ENCODE peak calls at places on chromosomes 6 and 20, in five cellular contexts. X is body of pancreas, K is thyroid gland, F is A549, U is NB4. O is an unnamed sample.

GRCh38 chr20:19952392-19952791 is 64.8 kb upstream of the NAA20 start:
- DNase-seq in U (no peak), F (no peak), K (no peak), X (no peak), O (no peak)

GRCh38 chr6:155313602-155314091 is 637 bp downstream of the TFB1M start:
- DNase-seq in F (peak), X (peak), U (peak), K (no peak), O (peak)

GRCh38 chr20:61901421-61902212 is 164.1 kb downstream of the TAF4 start:
- DNase-seq in U (peak), K (no peak), X (no peak), F (no peak), O (no peak)

GRCh38 chr6:152273638-152274037 is 363.5 kb downstream of the SYNE1 start:
- DNase-seq in F (no peak), X (peak), U (no peak), K (no peak), O (no peak)

GRCh38 chr20:25077610-25078169 is 4.3 kb downstream of the VSX1 start:
- DNase-seq in K (no peak), X (no peak), U (peak), F (peak), O (no peak)

GRCh38 chr6:65112435-65112834 is 594.6 kb downstream of the EYS start:
- DNase-seq in K (no peak), X (no peak), F (no peak), U (no peak), O (no peak)

GRCh38 chr6:167141667-167142432 is 15.9 kb downstream of the GPR31 start:
- DNase-seq in F (peak), U (peak), X (peak), K (peak), O (peak)

GRCh38 chr6:157831424-157832249 is 8.6 kb downstream of the SNX9 start:
- DNase-seq in K (no peak), U (no peak), F (no peak), X (no peak), O (no peak)

GRCh38 chr20:32474967-32475819 is 109.9 kb downstream of the NOL4L start:
- DNase-seq in K (peak), X (peak), U (no peak), F (peak), O (peak)

GRCh38 chr6:40413231-40413755 is 173.9 kb downstream of the LRFN2 start:
- DNase-seq in F (no peak), K (no peak), X (no peak), U (no peak), O (no peak)

GRCh38 chr6:40604082-40604481 is 16.9 kb upstream of the LRFN2 start:
- DNase-seq in X (no peak), K (no peak), U (no peak), F (no peak), O (no peak)

DNA sequence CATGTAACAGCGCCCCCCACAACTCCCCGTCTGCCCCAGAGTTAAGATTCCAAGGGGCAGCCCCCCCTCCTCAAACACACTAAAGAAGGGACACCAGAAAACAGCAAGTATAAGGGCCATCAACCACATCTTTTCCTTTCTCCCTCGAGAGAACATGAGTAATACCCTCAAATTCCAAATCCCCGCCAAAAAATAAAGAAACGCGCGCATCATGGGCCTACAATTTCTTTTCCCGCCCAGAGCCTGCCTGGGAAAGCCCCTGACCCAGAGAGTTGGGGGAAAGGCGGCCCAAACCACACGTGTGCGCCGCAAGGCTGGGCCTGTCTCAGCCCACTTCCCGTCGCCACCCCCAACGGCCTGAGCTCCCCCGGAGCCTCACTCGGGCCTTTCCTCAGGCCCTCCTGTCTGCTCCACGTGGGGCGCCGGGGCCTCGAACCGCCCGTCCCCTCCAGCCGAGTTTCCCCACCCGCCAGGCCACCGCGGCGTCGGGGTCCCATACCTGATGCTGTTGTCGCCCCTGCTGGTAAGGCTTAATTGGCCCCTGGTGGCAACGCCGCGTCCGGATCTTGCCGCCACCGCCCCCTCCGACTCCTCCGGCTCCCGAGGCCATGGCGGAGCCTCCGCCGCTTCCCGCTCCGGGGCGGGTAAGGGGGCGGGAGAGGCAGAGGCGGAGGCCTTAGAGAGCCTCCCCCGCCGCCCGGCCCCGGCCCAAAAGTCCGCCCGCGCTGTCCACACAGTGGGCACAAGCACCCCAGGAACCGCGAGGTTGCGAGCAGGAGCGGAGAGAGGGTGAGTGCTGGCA is 746 bp downstream of the NUP153 start:
- DNase-seq in F (peak), U (peak), X (peak), K (peak), O (peak)
- TF ChIP-seq POLR2A in F (no peak), U (peak), X (no peak), K (no peak), O (no peak)

DNA sequence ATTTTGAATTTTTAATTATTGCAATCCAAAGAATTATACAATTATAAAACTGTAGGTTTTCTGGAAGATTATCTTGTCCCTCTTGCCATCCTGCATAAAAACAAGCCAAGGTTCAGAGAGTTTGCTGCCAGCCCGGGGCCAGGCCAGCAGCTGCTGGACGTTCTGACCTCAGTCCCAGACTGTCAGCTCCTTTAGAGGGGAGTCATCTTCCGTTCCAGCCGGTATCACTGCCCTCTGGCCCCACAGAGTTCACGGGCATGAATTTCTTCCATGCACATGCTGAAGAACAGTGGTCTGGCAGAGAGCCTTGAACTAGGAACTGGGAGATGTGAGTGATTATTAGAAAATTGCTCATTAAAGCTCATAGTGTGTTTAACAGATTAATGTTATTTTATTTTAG is 130.4 kb upstream of the QKI start:
- DNase-seq in U (no peak), K (no peak), X (no peak), F (no peak), O (no peak)
- TF ChIP-seq POLR2A in U (no peak), K (no peak), X (no peak), F (no peak), O (no peak)

DNA sequence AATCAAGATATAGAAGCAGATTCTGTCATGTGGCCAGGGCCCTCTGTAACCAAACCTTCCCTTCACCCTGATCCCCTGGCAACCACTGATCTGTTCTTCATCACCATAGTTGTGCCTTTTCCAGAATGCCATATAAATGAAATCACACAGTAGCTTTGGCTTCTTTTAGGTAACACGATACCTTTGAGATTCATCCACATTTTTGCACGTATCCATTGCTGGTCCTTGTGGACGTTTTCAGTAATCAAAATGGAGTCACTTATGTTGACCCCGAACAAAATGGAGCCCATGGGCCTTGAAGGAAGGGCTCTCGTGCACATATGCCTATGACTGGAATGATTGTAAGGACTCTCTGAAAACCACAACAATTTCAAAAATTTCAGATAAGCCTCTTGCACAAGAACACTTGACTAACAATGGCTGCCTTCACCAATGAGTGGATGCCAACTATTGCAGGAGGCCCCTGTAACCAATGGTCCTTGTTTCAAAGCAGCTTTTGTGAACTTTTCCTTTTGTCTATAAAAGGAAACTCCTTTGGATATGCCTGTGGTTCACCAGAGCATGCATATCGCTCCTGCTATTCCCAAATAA is 84.3 kb upstream of the RALY start:
- DNase-seq in F (peak), U (peak), K (peak), X (no peak), O (no peak)
- TF ChIP-seq POLR2A in F (no peak), U (no peak), K (no peak), X (no peak), O (no peak)

GRCh38 chr20:637559-637958 is 15.4 kb downstream of the SRXN1 start:
- DNase-seq in K (no peak), X (no peak), U (no peak), F (no peak), O (no peak)

GRCh38 chr20:642398-643174 is 10.4 kb downstream of the SRXN1 start:
- DNase-seq in F (no peak), U (no peak), K (peak), X (peak), O (peak)

GRCh38 chr20:641516-641913 is 11.5 kb downstream of the SRXN1 start:
- DNase-seq in X (no peak), K (no peak), U (no peak), F (peak), O (no peak)

GRCh38 chr20:638579-638978 is 14.4 kb downstream of the SRXN1 start:
- DNase-seq in X (no peak), U (no peak), F (no peak), K (no peak), O (no peak)

DNA sequence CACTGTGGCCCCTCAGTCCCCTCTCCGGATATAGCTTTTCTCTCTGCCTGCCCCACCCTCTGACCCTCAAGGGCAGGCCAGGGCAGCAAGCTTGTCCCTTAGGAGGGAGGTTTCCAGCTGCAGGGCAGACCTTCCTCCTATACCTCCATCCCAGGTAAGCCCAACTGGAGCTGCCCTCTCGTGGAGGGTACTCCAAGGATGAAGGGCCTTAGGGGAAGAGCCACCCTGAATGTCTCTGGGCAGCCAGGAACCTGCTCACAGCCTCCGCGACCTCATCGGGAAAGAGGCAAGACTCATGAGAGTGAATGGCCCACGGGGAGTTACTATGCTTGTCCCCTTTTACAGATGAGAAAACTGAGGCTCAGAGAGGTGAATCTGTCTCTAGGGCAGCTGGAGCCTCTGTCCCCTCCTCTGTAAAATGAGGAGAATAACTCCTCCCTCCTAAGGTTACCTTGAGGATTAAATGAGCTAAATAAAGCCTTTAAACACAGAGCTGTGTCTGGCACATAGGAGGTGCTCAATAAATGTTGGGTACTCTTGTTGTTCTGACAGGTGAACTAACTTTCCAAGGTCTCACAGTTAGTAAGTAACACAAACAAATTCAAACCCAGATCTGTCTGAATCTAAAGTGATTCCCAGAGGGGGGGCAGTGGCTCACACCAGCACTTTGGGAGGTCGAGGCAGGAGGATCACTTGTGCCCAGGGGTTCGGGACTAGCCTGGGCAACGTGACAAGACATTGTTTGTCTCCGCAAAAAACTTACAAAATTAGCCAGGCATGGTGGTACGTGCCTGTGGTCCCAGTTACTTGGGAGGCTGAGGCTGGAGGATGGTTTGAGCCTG is 12.1 kb downstream of the SRXN1 start:
- DNase-seq in U (no peak), K (no peak), F (no peak), X (no peak), O (no peak)
- TF ChIP-seq POLR2A in U (no peak), K (no peak), F (no peak), X (no peak), O (no peak)

DNA sequence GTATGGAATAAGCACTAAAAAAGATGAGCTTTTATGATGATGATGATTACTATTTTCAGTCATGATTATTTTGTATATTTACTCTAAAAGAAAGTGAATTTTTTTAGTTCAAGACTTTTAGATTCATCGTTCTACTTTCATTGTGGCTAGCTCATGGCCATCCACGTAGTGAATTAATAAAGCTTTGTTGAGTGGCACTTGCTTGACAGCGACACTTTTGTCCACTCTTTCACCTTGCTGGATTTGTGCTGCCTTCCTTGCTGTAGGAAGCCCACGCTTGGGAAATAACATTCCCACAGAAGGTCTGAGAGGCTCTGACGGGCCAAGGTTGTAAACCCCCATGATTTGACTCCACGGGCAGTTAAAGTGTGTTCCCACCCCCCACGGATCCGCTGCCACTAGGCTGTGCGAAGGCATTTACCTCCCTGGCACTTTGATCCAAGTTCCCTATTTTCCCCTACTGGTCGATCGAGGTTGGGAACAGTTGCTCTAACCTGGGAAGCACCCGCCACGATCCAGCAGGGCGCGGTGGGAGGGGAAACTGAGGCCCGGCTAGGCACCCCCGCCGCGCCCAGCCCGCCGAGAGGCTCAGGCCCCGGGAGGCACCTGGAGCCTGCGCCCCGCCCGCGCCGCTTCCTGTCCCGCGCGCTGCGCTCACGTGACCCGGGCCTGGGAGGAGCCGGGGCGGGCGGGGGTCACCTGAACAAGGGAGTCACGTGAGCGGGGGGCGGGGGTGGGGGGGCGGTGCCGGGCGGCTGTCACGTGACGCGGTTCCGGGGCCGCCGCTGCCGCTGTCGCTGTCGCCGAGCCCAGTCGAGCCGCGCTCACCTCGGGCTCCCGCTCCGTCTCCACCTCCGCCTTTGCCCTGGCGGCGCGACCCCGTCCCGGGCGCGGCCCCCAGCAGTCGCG is at the start of gene IGF2R:
- DNase-seq in X (peak), K (peak), U (peak), F (peak), O (peak)
- TF ChIP-seq POLR2A in X (peak), K (no peak), U (peak), F (peak), O (peak)

GRCh38 chr6:136763716-136764521 is 28.4 kb downstream of the MAP3K5 start:
- DNase-seq in F (no peak), K (no peak), X (no peak), U (peak), O (no peak)
- TF ChIP-seq POLR2A in F (no peak), K (no peak), X (no peak), U (no peak), O (no peak)

GRCh38 chr20:10432079-10432478 is 1.9 kb downstream of the MKKS start:
- DNase-seq in X (no peak), F (no peak), U (no peak), K (no peak), O (no peak)

GRCh38 chr20:10434832-10435812 is at the start of gene SLX4IP:
- DNase-seq in K (peak), X (peak), U (peak), F (peak), O (peak)

GRCh38 chr20:10433014-10433622 is 904 bp downstream of the MKKS start:
- DNase-seq in F (no peak), K (peak), U (no peak), X (no peak), O (no peak)

GRCh38 chr20:10434467-10434831 is 427 bp upstream of the MKKS start:
- DNase-seq in K (peak), X (peak), U (peak), F (peak), O (peak)

DNA sequence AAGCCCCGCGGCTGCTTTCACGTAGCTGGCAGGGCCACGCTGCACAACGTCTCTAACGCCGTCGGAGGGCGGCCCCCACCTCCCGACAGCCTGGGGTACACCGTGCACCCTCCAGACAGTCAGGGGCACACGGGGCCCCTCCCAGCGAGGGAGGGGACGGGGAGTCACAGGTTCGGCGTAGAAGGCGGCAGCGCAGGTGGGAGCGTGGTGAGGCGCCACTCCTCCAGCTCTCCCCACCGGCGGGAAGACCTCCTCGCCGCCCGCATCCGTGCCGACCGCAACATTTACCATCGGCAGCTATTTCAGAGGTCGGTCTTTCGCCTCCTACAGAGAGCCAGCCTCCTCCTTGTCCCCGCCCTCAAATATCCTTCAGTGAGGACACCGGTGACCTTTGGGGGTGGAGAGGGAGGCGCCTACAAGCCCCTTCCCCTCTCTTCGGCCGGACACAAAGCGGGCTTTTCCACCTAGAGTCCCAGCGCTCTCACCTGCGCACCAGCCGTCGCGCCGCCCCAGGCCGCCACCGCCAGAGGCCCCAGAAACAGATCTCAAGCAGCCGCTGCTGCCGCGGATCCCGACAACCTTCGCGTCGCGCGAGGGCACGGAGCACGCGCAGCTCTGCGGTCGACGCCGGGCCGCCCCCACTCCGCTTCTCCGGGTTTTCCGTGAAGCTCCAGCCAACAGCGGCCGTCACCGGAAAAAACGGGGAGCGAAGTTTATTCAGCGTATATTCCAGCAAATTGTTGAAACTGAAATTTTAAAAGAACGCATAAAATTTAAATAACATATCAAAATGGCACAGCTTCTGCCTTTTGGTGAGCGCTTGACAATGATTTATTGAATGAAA is at the start of gene MKKS:
- DNase-seq in F (peak), U (peak), K (peak), X (peak), O (peak)
- TF ChIP-seq POLR2A in F (peak), U (peak), K (no peak), X (no peak), O (no peak)

GRCh38 chr6:35426074-35426473 is 26.1 kb upstream of the FANCE start:
- DNase-seq in X (no peak), K (no peak), U (peak), F (no peak), O (no peak)
- TF ChIP-seq POLR2A in X (no peak), K (no peak), U (no peak), F (no peak), O (no peak)

DNA sequence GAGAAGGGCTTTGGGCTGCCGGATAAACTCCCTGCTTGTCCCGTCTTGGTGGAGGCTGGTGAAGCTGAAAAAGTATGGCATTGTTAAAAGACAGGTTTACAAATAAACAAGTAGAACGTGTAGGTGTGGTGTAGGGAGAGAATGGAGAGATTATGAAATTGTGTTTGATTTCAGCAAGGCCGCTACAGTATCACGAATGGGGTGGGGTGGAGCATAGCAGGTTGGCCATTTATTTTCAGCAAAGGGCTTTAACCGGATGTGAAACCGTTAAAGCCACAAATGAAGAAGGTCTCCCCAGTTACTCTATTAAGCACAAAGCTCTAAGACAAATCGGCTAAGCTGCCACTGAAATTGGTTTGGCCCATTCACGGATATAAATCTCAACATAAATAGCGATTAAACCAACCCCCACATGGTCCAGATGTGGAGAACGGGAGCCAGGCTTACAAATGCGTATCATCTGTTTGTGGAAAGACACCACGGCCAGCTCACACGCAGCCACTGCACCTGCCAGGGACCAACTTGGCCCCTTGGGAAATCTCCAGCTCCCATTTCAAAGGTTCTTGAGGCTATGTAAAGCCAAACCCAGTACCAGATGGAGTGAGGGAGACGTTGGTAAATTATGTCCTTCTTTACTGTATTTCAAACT is 94.0 kb downstream of the ZMYND8 start:
- DNase-seq in X (no peak), K (no peak), F (no peak), U (no peak), O (no peak)
- TF ChIP-seq POLR2A in X (no peak), K (no peak), F (no peak), U (no peak), O (no peak)